ENCODE peak calls at places on chromosomes 11 and 22, in ten cellular contexts. Q is cardiac fibroblast, S is WERI-Rb-1, N is heart left ventricle, J is upper lobe of right lung, D is GM10248, K is mesothelial cell of epicardium, R is coronary artery, B is AG04449, V is HCT116. E is an unnamed sample.

GRCh38 chr11:1084561-1085439 is 10.1 kb downstream of the MUC2 start:
- DNase-seq in Q (no peak), S (no peak), N (no peak), J (peak; percentile 59), D (no peak), K (peak; percentile 18), R (no peak), B (no peak), V (no peak), E (no peak)

GRCh38 chr22:35629406-35630234 is 12.5 kb upstream of the MB start:
- DNase-seq in Q (peak; percentile 99), S (no peak), N (peak; percentile 61), J (peak; percentile 66), D (peak; percentile 69), K (no peak), R (peak; percentile 94), B (peak; percentile 94), V (peak; percentile 87), E (peak; percentile 64)

GRCh38 chr11:47590026-47590861 is 3.8 kb downstream of the FAM180B start:
- DNase-seq in Q (no peak), S (no peak), N (no peak), J (no peak), D (no peak), K (no peak), R (no peak), B (no peak), V (no peak), E (no peak)

GRCh38 chr22:45338795-45339194 is 29.1 kb downstream of the FAM118A start:
- DNase-seq in Q (no peak), S (no peak), N (no peak), J (no peak), D (no peak), K (no peak), R (no peak), B (no peak), V (no peak), E (no peak)

GRCh38 chr11:108629274-108629673 is 35.6 kb upstream of the DDX10 start:
- DNase-seq in Q (no peak), S (no peak), N (no peak), J (no peak), D (no peak), K (no peak), R (no peak), B (no peak), V (no peak), E (no peak)

GRCh38 chr11:17848709-17849108 is 114.1 kb downstream of the KCNC1 start:
- DNase-seq in Q (no peak), S (no peak), N (no peak), J (no peak), D (no peak), K (no peak), R (no peak), B (no peak), V (no peak), E (no peak)

GRCh38 chr11:134654161-134654915 is 242.3 kb upstream of the B3GAT1 start:
- DNase-seq in Q (no peak), S (no peak), N (no peak), J (peak; percentile 33), D (no peak), K (no peak), R (no peak), B (no peak), V (no peak), E (no peak)

GRCh38 chr11:99585606-99586005 is 564.9 kb downstream of the CNTN5 start:
- DNase-seq in Q (no peak), S (no peak), N (no peak), J (no peak), D (no peak), K (no peak), R (no peak), B (no peak), V (no peak), E (no peak)

GRCh38 chr11:1844221-1845094 is 5.7 kb downstream of the TNNI2 start:
- DNase-seq in Q (no peak), S (no peak), N (no peak), J (peak; percentile 84), D (no peak), K (no peak), R (no peak), B (no peak), V (no peak), E (no peak)

GRCh38 chr11:94400839-94401772 is at the start of gene GPR83:
- DNase-seq in Q (peak; percentile 10), S (peak; percentile 20), N (no peak), J (no peak), D (no peak), K (no peak), R (peak; percentile 64), B (no peak), V (no peak), E (no peak)

GRCh38 chr11:14520086-14520901 is at the start of gene PSMA1:
- DNase-seq in Q (peak; percentile 97), S (peak; percentile 96), N (peak; percentile 94), J (peak; percentile 98), D (peak; percentile 90), K (peak; percentile 81), R (peak; percentile 96), B (peak; percentile 78), V (peak; percentile 89), E (peak; percentile 84)

GRCh38 chr11:92915551-92915950 is 53.9 kb upstream of the MTNR1B start:
- DNase-seq in Q (no peak), S (no peak), N (no peak), J (no peak), D (no peak), K (no peak), R (no peak), B (no peak), V (no peak), E (no peak)

GRCh38 chr11:90133560-90134145 is 810 bp upstream of the NAALAD2 start:
- DNase-seq in Q (no peak), S (no peak), N (no peak), J (no peak), D (no peak), K (no peak), R (no peak), B (no peak), V (no peak), E (no peak)

GRCh38 chr22:18116634-18117033 is 6.0 kb downstream of the TUBA8 start:
- DNase-seq in Q (no peak), S (no peak), N (no peak), J (no peak), D (no peak), K (no peak), R (no peak), B (no peak), V (no peak), E (no peak)

GRCh38 chr11:66045177-66045639 is 3.8 kb downstream of the GAL3ST3 start:
- DNase-seq in Q (peak; percentile 80), S (peak; percentile 89), N (peak; percentile 63), J (peak; percentile 86), D (peak; percentile 91), K (peak; percentile 77), R (no peak), B (no peak), V (peak; percentile 63), E (peak; percentile 95)

GRCh38 chr22:44625981-44626687 is 75.9 kb upstream of the PRR5 start:
- DNase-seq in Q (peak; percentile 64), S (peak; percentile 72), N (peak; percentile 58), J (peak; percentile 80), D (peak; percentile 88), K (peak; percentile 54), R (no peak), B (no peak), V (peak; percentile 38), E (peak; percentile 89)

GRCh38 chr22:40342521-40342920 is 3.8 kb upstream of the ADSL start:
- DNase-seq in Q (no peak), S (no peak), N (no peak), J (no peak), D (no peak), K (no peak), R (no peak), B (no peak), V (no peak), E (no peak)

GRCh38 chr11:41065432-41065831 is 394.0 kb downstream of the LRRC4C start:
- DNase-seq in Q (no peak), S (no peak), N (no peak), J (no peak), D (no peak), K (no peak), R (no peak), B (no peak), V (no peak), E (no peak)

GRCh38 chr22:47307326-47307725 is 544.9 kb downstream of the TBC1D22A start:
- DNase-seq in Q (no peak), S (no peak), N (peak; percentile 0), J (no peak), D (no peak), K (no peak), R (peak; percentile 45), B (no peak), V (no peak), E (no peak)

GRCh38 chr22:46242023-46242422 is 8.1 kb downstream of the CDPF1 start:
- DNase-seq in Q (no peak), S (no peak), N (no peak), J (no peak), D (no peak), K (no peak), R (no peak), B (no peak), V (no peak), E (no peak)

GRCh38 chr22:17866127-17866526 is 91.9 kb upstream of the BID start:
- DNase-seq in Q (no peak), S (no peak), N (no peak), J (no peak), D (no peak), K (no peak), R (no peak), B (no peak), V (no peak), E (no peak)

GRCh38 chr11:101049123-101049522 is 80.5 kb downstream of the PGR start:
- DNase-seq in Q (no peak), S (no peak), N (no peak), J (no peak), D (no peak), K (no peak), R (no peak), B (no peak), V (no peak), E (no peak)
- TF ChIP-seq CTCF in Q (no peak), S (no peak), N (no peak), J (no peak), D (no peak), K (no peak), R (no peak), B (no peak), V (no peak), E (no peak)

GRCh38 chr11:126624491-126624890 is 269.0 kb downstream of the ST3GAL4 start:
- DNase-seq in Q (no peak), S (peak; percentile 49), N (no peak), J (no peak), D (no peak), K (no peak), R (no peak), B (no peak), V (no peak), E (no peak)
- TF ChIP-seq CTCF in Q (no peak), S (no peak), N (no peak), J (no peak), D (no peak), K (no peak), R (no peak), B (no peak), V (no peak), E (no peak)

GRCh38 chr11:117618956-117619355 is 178.1 kb downstream of the DSCAML1 start:
- DNase-seq in Q (no peak), S (peak; percentile 80), N (no peak), J (peak; percentile 32), D (no peak), K (no peak), R (no peak), B (no peak), V (no peak), E (no peak)
- TF ChIP-seq CTCF in Q (no peak), S (peak; percentile 70), N (no peak), J (no peak), D (no peak), K (no peak), R (no peak), B (no peak), V (peak; percentile 9), E (no peak)

GRCh38 chr22:42685941-42686666 is 34.6 kb downstream of the A4GALT start:
- DNase-seq in Q (no peak), S (no peak), N (peak; percentile 84), J (no peak), D (no peak), K (no peak), R (no peak), B (no peak), V (no peak), E (no peak)
- TF ChIP-seq CTCF in Q (no peak), S (no peak), N (no peak), J (peak; percentile 13), D (no peak), K (no peak), R (no peak), B (no peak), V (no peak), E (no peak)